ENCODE peak calls at places on chromosomes 5 and 9, in five cellular contexts. E is trophoblast cell, U is neuronal stem cell, T is H9, J is IMR-90. Z is an unnamed sample.

GRCh38 chr9:99071313-99072039 is 33.4 kb upstream of the TGFBR1 start:
- DNase-seq in E (no peak), U (no peak), T (no peak), J (peak; percentile 48), Z (no peak)

GRCh38 chr5:144298658-144299057 is 128.0 kb downstream of the KCTD16 start:
- DNase-seq in E (no peak), U (no peak), T (no peak), J (no peak), Z (no peak)

GRCh38 chr9:136614967-136615623 is 47.6 kb upstream of the EGFL7 start:
- DNase-seq in E (no peak), U (no peak), T (peak; percentile 75), J (no peak), Z (no peak)

GRCh38 chr9:16653491-16654407 is 216.7 kb downstream of the BNC2 start:
- DNase-seq in E (no peak), U (no peak), T (no peak), J (no peak), Z (no peak)

GRCh38 chr9:16626577-16627130 is 243.8 kb downstream of the BNC2 start:
- DNase-seq in E (peak; percentile 37), U (peak; percentile 40), T (peak; percentile 37), J (peak; percentile 89), Z (no peak)

GRCh38 chr9:86099695-86100364 is 472 bp upstream of the GOLM1 start:
- DNase-seq in E (peak; percentile 58), U (peak; percentile 17), T (peak; percentile 49), J (peak; percentile 57), Z (peak; percentile 74)

GRCh38 chr5:1470762-1471211 is 25.5 kb upstream of the SLC6A3 start:
- DNase-seq in E (no peak), U (no peak), T (no peak), J (no peak), Z (no peak)

GRCh38 chr9:108041551-108041950 is 552.0 kb upstream of the KLF4 start:
- DNase-seq in E (peak; percentile 37), U (no peak), T (no peak), J (peak; percentile 69), Z (no peak)

GRCh38 chr5:16082982-16083381 is 96.6 kb downstream of the MARCHF11 start:
- DNase-seq in E (no peak), U (no peak), T (no peak), J (no peak), Z (no peak)

GRCh38 chr9:137149942-137150484 is 11.1 kb downstream of the GRIN1 start:
- DNase-seq in E (no peak), U (no peak), T (peak; percentile 83), J (no peak), Z (no peak)

GRCh38 chr5:42993516-42994284 is 46.4 kb downstream of the ANXA2R start:
- DNase-seq in E (peak; percentile 92), U (no peak), T (peak; percentile 37), J (peak; percentile 89), Z (no peak)

GRCh38 chr9:72586388-72587160 is 65.2 kb downstream of the TMC1 start:
- DNase-seq in E (peak; percentile 48), U (no peak), T (no peak), J (peak; percentile 90), Z (no peak)

GRCh38 chr9:115845648-115846312 is 307.8 kb upstream of the PAPPA start:
- DNase-seq in E (peak; percentile 95), U (no peak), T (peak; percentile 31), J (peak; percentile 92), Z (no peak)

GRCh38 chr5:28281381-28281780 is 1243.0 kb upstream of the CDH9 start:
- DNase-seq in E (peak; percentile 17), U (no peak), T (no peak), J (no peak), Z (no peak)

DNA sequence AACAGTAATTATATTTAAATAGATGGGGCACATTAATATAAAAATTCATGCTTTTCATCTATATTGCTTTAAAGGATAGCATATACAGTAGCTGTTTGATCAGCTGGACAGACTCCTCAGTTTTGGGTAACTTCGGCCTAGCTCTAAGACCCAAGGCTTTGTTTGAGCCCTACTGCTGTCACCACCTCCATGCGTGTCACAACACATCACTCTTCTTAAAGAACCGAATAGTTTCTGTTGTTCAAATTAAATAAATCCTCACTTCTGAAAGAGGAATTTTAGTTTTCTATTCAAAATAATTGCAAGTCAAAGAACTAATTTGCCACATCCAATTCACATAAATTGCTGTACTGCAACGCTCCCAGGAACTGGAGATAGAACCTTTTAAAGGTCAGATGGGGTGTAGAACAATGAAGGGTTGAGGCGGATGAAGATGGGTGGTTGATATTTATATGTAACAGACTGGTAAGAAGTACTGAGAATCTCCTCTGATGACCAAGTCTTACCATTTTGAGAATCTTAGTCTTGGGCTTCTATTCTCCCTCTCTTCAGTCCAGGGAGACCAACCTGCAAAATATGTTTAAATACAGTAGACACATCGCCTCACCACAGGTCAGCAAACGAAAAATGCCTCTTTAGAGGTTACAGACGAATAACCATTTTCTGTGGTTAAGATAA is 1.6 kb downstream of the NREP start:
- DNase-seq in E (no peak), U (no peak), T (no peak), J (no peak), Z (no peak)
- H2BK5ac ChIP-seq in E (no peak overlapping the region), U (no peak overlapping the region), T (no peak overlapping the region), J (peak overlapping the region; percentile 97), Z (no peak overlapping the region)

GRCh38 chr9:127847833-127848755 is 6.4 kb downstream of the ENG start:
- DNase-seq in E (peak; percentile 79), U (no peak), T (no peak), J (no peak), Z (no peak)

GRCh38 chr9:127848756-127849504 is 5.5 kb downstream of the ENG start:
- DNase-seq in E (peak; percentile 88), U (no peak), T (no peak), J (no peak), Z (no peak)

GRCh38 chr9:127846451-127847154 is 7.9 kb downstream of the ENG start:
- DNase-seq in E (peak; percentile 37), U (no peak), T (no peak), J (no peak), Z (no peak)

GRCh38 chr9:127847155-127847463 is 7.3 kb downstream of the ENG start:
- DNase-seq in E (peak; percentile 63), U (no peak), T (no peak), J (no peak), Z (no peak)

DNA sequence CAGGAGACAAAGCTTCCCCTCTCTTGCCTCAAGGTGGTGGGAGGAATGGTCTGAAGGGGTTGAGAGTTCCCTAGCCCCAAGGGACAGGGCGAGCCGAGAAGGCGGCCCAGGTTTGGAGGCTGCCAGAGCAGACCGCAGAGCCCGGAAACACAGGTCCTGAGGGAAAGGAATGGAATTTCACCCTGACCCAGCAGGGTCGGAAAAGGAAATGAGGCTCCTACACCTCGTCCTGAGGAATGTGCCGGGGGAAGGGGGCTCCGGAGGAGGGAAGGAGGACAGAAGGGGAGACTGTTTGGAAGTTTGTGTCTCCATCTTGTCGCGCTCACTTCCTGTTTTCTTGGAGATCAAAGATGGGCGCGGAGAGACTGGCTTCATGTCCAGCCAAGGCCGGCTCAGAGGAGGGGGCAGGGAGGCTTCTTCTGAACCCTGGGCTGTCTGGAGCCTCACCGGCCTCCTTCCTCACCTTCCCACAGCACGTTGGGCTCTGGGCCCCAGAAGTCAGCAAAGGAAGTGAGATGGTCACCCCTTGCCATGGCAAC is 9.6 kb downstream of the ENG start:
- DNase-seq in E (no peak), U (no peak), T (peak; percentile 64), J (no peak), Z (no peak)
- H2BK5ac ChIP-seq in E (peak overlapping the region; percentile 92), U (no peak overlapping the region), T (no peak overlapping the region), J (peak overlapping the region; percentile 43), Z (peak overlapping the region; percentile 80)

DNA sequence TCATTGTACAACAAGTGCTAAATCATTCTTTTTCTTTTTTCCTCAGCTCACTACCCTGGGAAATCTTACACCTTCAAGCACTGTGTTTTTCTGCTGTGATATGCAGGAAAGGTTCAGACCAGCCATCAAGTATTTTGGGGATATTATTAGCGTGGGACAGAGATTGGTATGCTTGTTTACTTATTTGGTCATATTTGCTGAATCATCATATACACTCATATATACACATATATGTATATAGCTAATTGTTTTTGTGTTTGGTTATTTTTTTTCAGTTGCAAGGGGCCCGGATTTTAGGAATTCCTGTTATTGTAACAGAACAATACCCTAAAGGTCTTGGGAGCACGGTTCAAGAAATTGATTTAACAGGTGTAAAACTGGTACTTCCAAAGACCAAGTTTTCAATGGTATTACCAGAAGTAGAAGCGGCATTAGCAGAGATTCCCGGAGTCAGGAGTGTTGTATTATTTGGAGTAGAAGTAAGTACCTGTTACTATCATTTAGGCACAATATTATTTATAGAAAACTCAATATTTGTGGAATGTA is 10.4 kb downstream of the ISOC1 start:
- DNase-seq in E (no peak), U (no peak), T (no peak), J (no peak), Z (no peak)
- H2BK5ac ChIP-seq in E (no peak overlapping the region), U (no peak overlapping the region), T (no peak overlapping the region), J (no peak overlapping the region), Z (no peak overlapping the region)

DNA sequence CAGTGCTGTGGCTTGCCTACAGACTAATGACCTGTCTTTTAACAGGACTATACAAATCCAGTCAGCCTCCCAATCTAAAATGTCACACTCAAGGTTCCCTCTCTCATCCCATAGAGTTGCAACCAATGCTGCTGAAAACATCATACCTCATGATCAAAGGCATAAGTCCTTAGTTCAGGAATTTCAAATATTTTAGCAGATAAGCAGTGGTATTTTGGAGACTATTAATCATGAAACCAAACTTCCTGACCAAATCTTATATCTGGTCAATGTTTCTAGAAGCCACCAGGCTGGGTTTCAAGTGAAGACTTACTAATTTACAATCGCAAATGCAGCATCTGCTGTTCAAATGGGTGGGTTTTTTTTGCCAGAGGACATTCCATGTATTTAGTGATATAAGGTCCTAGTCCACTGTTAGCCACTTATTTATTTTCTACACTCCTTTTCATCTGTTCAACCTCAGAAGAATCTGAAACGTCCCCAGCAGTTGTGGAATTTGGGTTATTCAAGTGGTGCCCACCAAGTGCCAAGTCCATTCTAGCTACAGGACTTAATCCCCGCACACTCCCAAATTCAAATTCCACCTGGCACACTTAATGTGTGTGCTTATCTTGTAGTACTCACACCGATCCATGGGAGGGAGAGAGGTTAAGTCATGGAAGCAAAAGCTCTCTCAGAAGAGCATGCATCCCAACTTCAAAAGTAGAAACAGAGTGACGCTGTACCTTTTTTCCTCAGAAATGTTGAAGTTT is 5.8 kb downstream of the TAS2R1 start:
- DNase-seq in E (peak; percentile 13), U (no peak), T (no peak), J (peak; percentile 15), Z (no peak)
- H2BK5ac ChIP-seq in E (peak overlapping the region; percentile 55), U (no peak overlapping the region), T (no peak overlapping the region), J (no peak overlapping the region), Z (no peak overlapping the region)

GRCh38 chr5:38807570-38808461 is 38.0 kb upstream of the OSMR start:
- DNase-seq in E (peak; percentile 78), U (no peak), T (no peak), J (peak; percentile 77), Z (no peak)
- H2BK5ac ChIP-seq in E (no peak overlapping the region), U (no peak overlapping the region), T (no peak overlapping the region), J (peak overlapping the region; percentile 9), Z (no peak overlapping the region)

DNA sequence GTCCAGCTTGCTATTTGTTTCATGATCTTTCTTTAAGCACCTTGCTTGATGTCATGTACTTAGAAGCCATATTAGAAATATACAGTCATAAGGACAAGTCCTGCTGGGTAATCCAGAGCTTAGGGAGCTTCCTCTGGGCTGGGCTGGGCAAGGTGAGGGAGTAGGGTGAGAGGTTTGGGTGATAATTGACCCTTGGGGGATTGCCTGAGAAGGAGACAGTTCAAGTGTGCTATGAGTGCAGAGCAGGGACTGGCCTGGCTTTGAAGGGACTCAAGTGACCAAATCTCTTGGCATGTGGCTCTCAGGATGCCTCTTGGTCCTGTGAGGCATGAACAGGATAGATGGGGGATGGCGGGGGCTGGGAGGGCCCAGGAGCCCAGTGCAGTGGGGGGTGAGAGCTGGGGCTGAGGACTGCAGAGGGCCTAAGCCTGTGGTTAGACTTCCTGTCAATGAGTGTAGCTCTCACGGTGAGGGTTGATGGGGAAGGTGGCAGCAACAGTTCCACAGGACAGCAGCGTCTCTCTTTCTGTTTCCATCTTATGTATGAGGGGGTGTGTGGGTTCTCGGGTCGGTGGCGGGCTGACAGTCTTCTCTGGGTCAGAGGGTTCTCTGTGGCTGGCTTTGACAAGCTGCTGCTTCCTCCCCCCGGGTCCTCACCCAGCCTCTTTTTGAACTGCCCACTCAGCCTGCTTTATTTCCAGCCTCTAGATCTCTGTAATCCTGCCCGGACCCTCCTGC is 53.5 kb downstream of the RGS3 start:
- DNase-seq in E (no peak), U (no peak), T (no peak), J (peak; percentile 39), Z (no peak)
- H2BK5ac ChIP-seq in E (peak overlapping the region; percentile 24), U (no peak overlapping the region), T (no peak overlapping the region), J (no peak overlapping the region), Z (no peak overlapping the region)

Z was measured in H1.